ENCODE peak calls at places on chromosomes 3 and 15, in four cellular contexts. N is cardiac muscle cell, J is fibroblast of lung, B is AG04450. X is an unnamed sample.

GRCh38 chr3:127792664-127793292 is 29.5 kb downstream of the MGLL start:
- DNase-seq in N (no peak), J (peak; percentile 92), B (peak; percentile 95), X (peak; percentile 96)

GRCh38 chr15:85551221-85551832 is 170.9 kb downstream of the AKAP13 start:
- DNase-seq in N (no peak), J (no peak), B (no peak), X (no peak)

GRCh38 chr3:184426691-184427141 is 46.9 kb downstream of the CHRD start:
- DNase-seq in N (no peak), J (peak; percentile 71), B (no peak), X (no peak)

GRCh38 chr15:70503073-70503745 is 260.1 kb downstream of the UACA start:
- DNase-seq in N (no peak), J (no peak), B (no peak), X (no peak)

GRCh38 chr15:94970096-94970495 is 738.7 kb downstream of the MCTP2 start:
- DNase-seq in N (no peak), J (no peak), B (no peak), X (no peak)

GRCh38 chr3:27311400-27311799 is 57.8 kb downstream of the NEK10 start:
- DNase-seq in N (no peak), J (peak; percentile 95), B (peak; percentile 70), X (peak; percentile 31)

GRCh38 chr3:152961323-152961722 is 126.4 kb downstream of the P2RY1 start:
- DNase-seq in N (peak; percentile 45), J (peak; percentile 5), B (no peak), X (peak; percentile 11)

GRCh38 chr3:187678869-187679268 is 8.7 kb upstream of the SST start:
- DNase-seq in N (peak; percentile 81), J (peak; percentile 52), B (peak; percentile 23), X (peak; percentile 53)

GRCh38 chr3:73605388-73605787 is 19.4 kb downstream of the PDZRN3 start:
- DNase-seq in N (no peak), J (peak; percentile 80), B (no peak), X (peak; percentile 67)

GRCh38 chr15:60945196-60945595 is 283.9 kb downstream of the RORA start:
- DNase-seq in N (no peak), J (no peak), B (no peak), X (no peak)

GRCh38 chr3:11394397-11394796 is 122.2 kb downstream of the ATG7 start:
- DNase-seq in N (no peak), J (no peak), B (no peak), X (no peak)

GRCh38 chr3:12748477-12748876 is 10.6 kb downstream of the TMEM40 start:
- DNase-seq in N (no peak), J (no peak), B (no peak), X (no peak)

GRCh38 chr3:60599586-60599985 is 651.7 kb downstream of the FHIT start:
- DNase-seq in N (no peak), J (no peak), B (no peak), X (no peak)

GRCh38 chr3:60603860-60604259 is 647.4 kb downstream of the FHIT start:
- DNase-seq in N (no peak), J (no peak), B (no peak), X (no peak)

GRCh38 chr3:60600848-60601247 is 650.4 kb downstream of the FHIT start:
- DNase-seq in N (no peak), J (no peak), B (no peak), X (no peak)

GRCh38 chr3:60594025-60594424 is 657.2 kb downstream of the FHIT start:
- DNase-seq in N (peak; percentile 31), J (peak; percentile 53), B (peak; percentile 23), X (no peak)

GRCh38 chr3:60598668-60599067 is 652.6 kb downstream of the FHIT start:
- DNase-seq in N (no peak), J (no peak), B (no peak), X (no peak)
- TF ChIP-seq CTCF in N (no peak), J (no peak), B (no peak), X (no peak)

DNA sequence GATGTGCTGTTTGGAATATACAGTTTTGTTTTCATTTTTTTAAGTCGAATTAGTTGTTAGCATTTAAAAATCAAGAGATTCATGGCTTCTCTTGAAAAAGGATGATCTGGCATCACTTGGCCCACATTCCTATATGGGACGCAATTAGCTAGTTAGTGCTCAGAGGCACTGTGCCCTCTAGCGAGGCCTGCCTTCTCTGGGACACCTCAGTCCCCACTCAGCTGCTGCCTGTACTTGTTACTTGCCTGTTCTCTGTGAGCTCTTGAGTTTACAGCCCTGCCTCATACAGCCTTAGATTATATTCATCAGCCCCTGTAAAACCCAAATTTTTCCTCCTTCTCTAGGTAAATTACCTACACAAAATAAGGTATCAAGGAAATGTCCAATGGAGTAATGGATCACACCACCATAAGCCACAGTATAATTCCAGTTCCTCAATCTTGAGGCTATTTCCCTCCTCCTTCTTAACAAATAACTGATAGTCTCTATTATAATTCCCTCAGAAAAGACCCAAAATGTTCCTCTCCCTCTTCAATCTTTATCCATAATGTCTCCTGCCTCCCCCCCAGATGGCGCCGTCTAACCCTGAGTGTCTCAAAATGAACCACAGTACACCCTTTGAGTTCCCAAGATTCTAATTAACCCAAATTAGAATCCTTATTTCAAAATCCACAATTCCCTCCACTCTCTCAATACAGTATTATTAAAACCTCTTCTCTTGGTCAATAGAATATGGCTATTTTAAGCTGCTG is 2.7 kb downstream of the ZMAT3 start:
- DNase-seq in N (peak; percentile 17), J (no peak), B (no peak), X (no peak)
- TF ChIP-seq CTCF in N (peak; percentile 60), J (peak; percentile 74), B (peak; percentile 62), X (peak; percentile 70)

GRCh38 chr3:63199606-63200005 is 78.5 kb upstream of the SYNPR start:
- DNase-seq in N (no peak), J (no peak), B (no peak), X (no peak)

GRCh38 chr3:63192248-63192647 is 85.9 kb upstream of the SYNPR start:
- DNase-seq in N (no peak), J (no peak), B (no peak), X (no peak)

DNA sequence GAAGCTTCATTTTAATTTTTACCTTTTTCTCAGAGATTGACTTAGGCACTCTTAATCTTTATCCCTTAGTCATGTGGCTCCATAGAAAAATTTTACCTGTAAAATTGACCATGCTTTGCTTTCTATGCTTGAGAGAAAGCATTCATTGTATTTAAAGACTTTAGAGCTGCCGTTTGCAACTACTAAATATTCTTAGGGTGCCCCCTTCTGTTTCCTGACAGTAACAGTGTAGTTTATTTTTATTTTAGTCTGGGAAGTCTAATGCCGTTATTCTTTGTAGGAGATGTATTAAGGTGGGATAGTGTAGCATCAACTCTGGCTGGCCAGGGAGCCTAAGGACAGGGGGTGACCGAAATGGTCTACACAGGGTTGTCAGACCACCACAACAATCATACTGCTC is 84.5 kb upstream of the SYNPR start:
- DNase-seq in N (peak; percentile 69), J (peak; percentile 27), B (no peak), X (peak; percentile 3)
- TF ChIP-seq CTCF in N (peak; percentile 32), J (peak; percentile 54), B (peak; percentile 49), X (peak; percentile 61)

GRCh38 chr3:35392187-35392586 is 247.1 kb upstream of the ARPP21 start:
- DNase-seq in N (no peak), J (no peak), B (no peak), X (no peak)
- TF ChIP-seq CTCF in N (no peak), J (no peak), B (no peak), X (no peak)

X was measured in AG09319.